ENCODE peak calls at places on chromosomes 5 and 9, in seven cellular contexts. One of them, this sample, is unnamed.

GRCh38 chr5:177447611-177448243 is 1.1 kb downstream of the PRR7 start:
- DNase-seq in H1: no peak
- DNase-seq in heart right ventricle: peak; percentile 66
- DNase-seq in GM23338: peak; percentile 84
- DNase-seq in AG04450: no peak
- DNase-seq in Peyer's patch: no peak
- DNase-seq in fibroblast of lung: peak; percentile 81
- DNase-seq in this sample: peak; percentile 74

GRCh38 chr5:77629553-77630245 is 8.8 kb downstream of the OTP start:
- DNase-seq in GM23338: peak; percentile 52
- DNase-seq in H1: no peak
- DNase-seq in Peyer's patch: no peak
- DNase-seq in AG04450: no peak
- DNase-seq in heart right ventricle: no peak
- DNase-seq in fibroblast of lung: no peak
- DNase-seq in this sample: no peak

GRCh38 chr5:32597046-32597629 is 11.8 kb downstream of the SUB1 start:
- DNase-seq in heart right ventricle: no peak
- DNase-seq in AG04450: no peak
- DNase-seq in H1: no peak
- DNase-seq in Peyer's patch: no peak
- DNase-seq in fibroblast of lung: no peak
- DNase-seq in GM23338: no peak
- DNase-seq in this sample: no peak

GRCh38 chr5:9198399-9198798 is 347.5 kb downstream of the SEMA5A start:
- DNase-seq in AG04450: no peak
- DNase-seq in fibroblast of lung: peak; percentile 53
- DNase-seq in GM23338: no peak
- DNase-seq in Peyer's patch: no peak
- DNase-seq in heart right ventricle: no peak
- DNase-seq in H1: no peak
- DNase-seq in this sample: peak; percentile 53

GRCh38 chr5:124707516-124707915 is 38.9 kb downstream of the ZNF608 start:
- DNase-seq in Peyer's patch: no peak
- DNase-seq in fibroblast of lung: no peak
- DNase-seq in AG04450: no peak
- DNase-seq in heart right ventricle: no peak
- DNase-seq in H1: no peak
- DNase-seq in GM23338: no peak
- DNase-seq in this sample: no peak

GRCh38 chr9:5269249-5269715 is 35.2 kb downstream of the RLN2 start:
- DNase-seq in AG04450: peak; percentile 3
- DNase-seq in GM23338: peak; percentile 89
- DNase-seq in H1: peak; percentile 49
- DNase-seq in Peyer's patch: no peak
- DNase-seq in heart right ventricle: no peak
- DNase-seq in fibroblast of lung: no peak
- DNase-seq in this sample: peak; percentile 83

GRCh38 chr5:125719681-125720676 is 703.2 kb upstream of the GRAMD2B start:
- DNase-seq in AG04450: no peak
- DNase-seq in Peyer's patch: no peak
- DNase-seq in fibroblast of lung: no peak
- DNase-seq in GM23338: peak; percentile 2
- DNase-seq in H1: no peak
- DNase-seq in heart right ventricle: no peak
- DNase-seq in this sample: no peak

GRCh38 chr5:81021486-81021885 is 61.3 kb downstream of the RASGRF2 start:
- DNase-seq in Peyer's patch: no peak
- DNase-seq in heart right ventricle: no peak
- DNase-seq in AG04450: no peak
- DNase-seq in H1: no peak
- DNase-seq in fibroblast of lung: peak; percentile 32
- DNase-seq in GM23338: no peak
- DNase-seq in this sample: no peak

GRCh38 chr5:74934949-74935751 is 69.0 kb upstream of the FAM169A start:
- DNase-seq in AG04450: no peak
- DNase-seq in H1: no peak
- DNase-seq in fibroblast of lung: peak; percentile 52
- DNase-seq in GM23338: peak; percentile 49
- DNase-seq in heart right ventricle: no peak
- DNase-seq in Peyer's patch: no peak
- DNase-seq in this sample: peak; percentile 36

GRCh38 chr9:37031902-37032301 is 2.2 kb downstream of the PAX5 start:
- DNase-seq in H1: no peak
- DNase-seq in fibroblast of lung: no peak
- DNase-seq in GM23338: peak; percentile 50
- DNase-seq in heart right ventricle: no peak
- DNase-seq in AG04450: no peak
- DNase-seq in Peyer's patch: no peak
- DNase-seq in this sample: no peak

GRCh38 chr9:136852664-136853595 is 784 bp downstream of the MAMDC4 start:
- DNase-seq in H1: no peak
- DNase-seq in AG04450: no peak
- DNase-seq in GM23338: no peak
- DNase-seq in heart right ventricle: no peak
- DNase-seq in Peyer's patch: no peak
- DNase-seq in fibroblast of lung: no peak
- DNase-seq in this sample: no peak

DNA sequence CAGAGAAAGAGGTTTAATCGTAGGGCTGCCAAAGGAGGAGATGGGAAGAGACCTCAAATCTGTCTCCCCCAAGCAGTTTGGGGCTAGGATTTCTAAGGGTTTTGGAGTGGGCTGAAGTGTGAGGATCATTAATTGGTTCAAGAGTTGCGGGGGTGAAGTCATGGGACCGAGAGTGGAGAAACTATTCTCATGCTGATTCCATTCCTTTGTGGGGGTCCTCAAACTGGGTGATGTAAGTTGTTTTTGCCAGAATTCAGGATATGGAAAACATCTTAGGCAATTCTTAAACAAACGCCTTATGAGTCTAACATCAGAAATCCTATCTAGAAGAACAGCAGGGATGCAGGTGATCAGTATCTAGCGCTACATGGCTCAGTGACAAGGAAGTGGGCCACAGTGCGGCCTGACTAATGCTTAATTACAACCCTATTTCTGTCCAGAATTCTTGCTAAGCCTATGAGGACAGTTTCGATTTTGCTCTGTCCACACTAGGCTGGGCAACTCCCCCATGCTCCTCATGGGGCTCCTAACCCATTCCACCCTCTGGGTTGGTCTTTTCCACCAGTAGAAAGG is 27.7 kb upstream of the TRIO start:
- DNase-seq in H1: no peak
- DNase-seq in heart right ventricle: no peak
- DNase-seq in GM23338: no peak
- DNase-seq in fibroblast of lung: no peak
- DNase-seq in AG04450: no peak
- DNase-seq in Peyer's patch: no peak
- DNase-seq in this sample: no peak
- H3K4me3 ChIP-seq in H1: no peak overlapping the region
- H3K4me3 ChIP-seq in heart right ventricle: no peak overlapping the region
- H3K4me3 ChIP-seq in GM23338: no peak overlapping the region
- H3K4me3 ChIP-seq in fibroblast of lung: no peak overlapping the region
- H3K4me3 ChIP-seq in AG04450: no peak overlapping the region
- H3K4me3 ChIP-seq in Peyer's patch: no peak overlapping the region
- H3K4me3 ChIP-seq in this sample: no peak overlapping the region

DNA sequence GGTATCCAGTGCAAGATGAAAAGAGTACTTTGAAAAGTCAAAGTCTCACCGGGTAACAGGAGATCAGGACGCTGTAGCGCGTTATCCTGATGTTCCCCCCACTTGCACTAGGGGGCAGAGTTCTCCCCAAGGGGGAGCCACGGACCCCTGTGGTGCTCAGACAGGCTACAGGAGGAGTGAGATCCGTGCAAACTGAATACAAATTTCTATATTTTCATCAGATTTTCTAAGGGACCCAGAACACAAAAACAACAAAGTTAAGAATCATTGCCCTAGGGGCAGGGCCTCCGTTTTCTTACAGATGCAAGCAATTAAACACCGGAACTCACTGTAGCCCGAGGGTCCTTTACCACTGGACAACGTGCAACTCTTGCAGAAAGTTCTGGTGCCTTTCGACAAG is 2.0 kb downstream of the MYO10 start:
- DNase-seq in H1: peak; percentile 51
- DNase-seq in Peyer's patch: no peak
- DNase-seq in AG04450: peak; percentile 38
- DNase-seq in GM23338: peak; percentile 92
- DNase-seq in fibroblast of lung: peak; percentile 82
- DNase-seq in heart right ventricle: peak; percentile 61
- DNase-seq in this sample: peak; percentile 81
- H3K4me3 ChIP-seq in H1: peak overlapping the region; percentile 81
- H3K4me3 ChIP-seq in Peyer's patch: peak overlapping the region; percentile 77
- H3K4me3 ChIP-seq in AG04450: peak overlapping the region; percentile 85
- H3K4me3 ChIP-seq in GM23338: peak overlapping the region; percentile 88
- H3K4me3 ChIP-seq in fibroblast of lung: peak overlapping the region; percentile 91
- H3K4me3 ChIP-seq in heart right ventricle: peak overlapping the region; percentile 65
- H3K4me3 ChIP-seq in this sample: peak overlapping the region; percentile 96

GRCh38 chr5:39200081-39200480 is 19.3 kb downstream of the FYB1 start:
- DNase-seq in fibroblast of lung: no peak
- DNase-seq in GM23338: no peak
- DNase-seq in heart right ventricle: no peak
- DNase-seq in H1: no peak
- DNase-seq in AG04450: no peak
- DNase-seq in Peyer's patch: no peak
- DNase-seq in this sample: no peak
- H3K4me3 ChIP-seq in fibroblast of lung: no peak overlapping the region
- H3K4me3 ChIP-seq in GM23338: no peak overlapping the region
- H3K4me3 ChIP-seq in heart right ventricle: no peak overlapping the region
- H3K4me3 ChIP-seq in H1: no peak overlapping the region
- H3K4me3 ChIP-seq in AG04450: no peak overlapping the region
- H3K4me3 ChIP-seq in Peyer's patch: peak overlapping the region; percentile 32
- H3K4me3 ChIP-seq in this sample: no peak overlapping the region

DNA sequence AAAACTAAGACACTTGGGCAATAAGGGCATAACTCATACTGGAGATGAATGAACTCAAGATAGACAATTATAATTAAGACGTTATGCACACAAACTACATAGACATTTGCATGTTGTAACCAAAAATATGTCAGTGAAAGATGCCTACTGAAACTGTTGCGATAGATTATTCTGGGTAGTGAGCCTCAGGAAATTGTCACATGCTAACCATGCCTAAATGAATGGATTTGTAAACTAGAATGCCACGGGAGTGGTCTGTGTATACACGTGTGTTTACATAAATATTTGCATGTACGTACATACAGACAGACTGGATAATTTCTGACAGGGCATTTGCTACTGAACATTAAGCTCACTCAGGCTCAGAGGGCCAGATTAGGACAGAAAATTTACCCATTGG is 1.2 kb downstream of the NIPSNAP3B start:
- DNase-seq in fibroblast of lung: no peak
- DNase-seq in Peyer's patch: no peak
- DNase-seq in AG04450: no peak
- DNase-seq in H1: no peak
- DNase-seq in heart right ventricle: no peak
- DNase-seq in GM23338: no peak
- DNase-seq in this sample: no peak
- H3K4me3 ChIP-seq in fibroblast of lung: no peak overlapping the region
- H3K4me3 ChIP-seq in Peyer's patch: no peak overlapping the region
- H3K4me3 ChIP-seq in AG04450: no peak overlapping the region
- H3K4me3 ChIP-seq in H1: peak overlapping the region; percentile 66
- H3K4me3 ChIP-seq in heart right ventricle: peak overlapping the region; percentile 81
- H3K4me3 ChIP-seq in GM23338: peak overlapping the region; percentile 78
- H3K4me3 ChIP-seq in this sample: no peak overlapping the region

DNA sequence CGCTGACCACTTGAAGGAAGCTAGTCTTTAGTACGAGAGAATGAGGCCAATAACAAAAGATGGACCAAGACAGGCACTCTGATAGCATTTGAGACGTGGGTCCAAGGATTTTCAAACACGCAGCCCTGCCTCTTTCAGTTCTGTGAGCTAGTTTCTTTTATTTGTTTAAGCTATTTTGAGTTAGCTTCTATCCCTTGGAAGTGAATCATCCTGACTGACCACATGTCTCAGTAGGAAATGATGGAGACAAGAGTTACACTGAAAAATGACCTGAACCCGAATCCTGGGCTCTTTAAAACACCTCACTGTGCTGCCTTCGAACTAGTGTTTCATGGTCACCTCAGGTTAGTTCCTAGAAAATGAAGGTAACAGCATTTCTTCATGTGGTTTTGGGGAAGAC is 9.9 kb downstream of the TEK start:
- DNase-seq in GM23338: no peak
- DNase-seq in AG04450: no peak
- DNase-seq in Peyer's patch: no peak
- DNase-seq in heart right ventricle: no peak
- DNase-seq in H1: no peak
- DNase-seq in fibroblast of lung: peak; percentile 43
- DNase-seq in this sample: peak; percentile 55
- H3K4me3 ChIP-seq in GM23338: no peak overlapping the region
- H3K4me3 ChIP-seq in AG04450: no peak overlapping the region
- H3K4me3 ChIP-seq in Peyer's patch: no peak overlapping the region
- H3K4me3 ChIP-seq in heart right ventricle: no peak overlapping the region
- H3K4me3 ChIP-seq in H1: no peak overlapping the region
- H3K4me3 ChIP-seq in fibroblast of lung: no peak overlapping the region
- H3K4me3 ChIP-seq in this sample: no peak overlapping the region